ENCODE peak calls at places on chromosomes 4 and X, in five cellular contexts. N is WERI-Rb-1, W is SK-N-SH, X is HL-60, M is ovary. B is an unnamed sample.

GRCh38 chr4:76279462-76279861 is 27.1 kb upstream of the STBD1 start:
- DNase-seq in W (no peak), X (no peak), N (no peak), M (no peak), B (no peak)

GRCh38 chr4:123104275-123104674 is 181.9 kb upstream of the NUDT6 start:
- DNase-seq in X (no peak), M (no peak), W (no peak), N (no peak), B (no peak)

GRCh38 chrX:40175416-40176255 is 77.9 kb upstream of the BCOR start:
- DNase-seq in X (peak), N (peak), M (peak), W (peak), B (peak)

GRCh38 chr4:87806520-87806919 is 7.2 kb downstream of the IBSP start:
- DNase-seq in N (no peak), W (no peak), X (no peak), M (no peak), B (no peak)

GRCh38 chrX:31266172-31267076 is 194.6 kb upstream of the FTHL17 start:
- DNase-seq in M (peak), W (peak), X (no peak), N (peak), B (peak)

GRCh38 chr4:169582706-169583105 is 29.7 kb downstream of the NEK1 start:
- DNase-seq in M (no peak), W (no peak), X (no peak), N (no peak), B (no peak)

GRCh38 chr4:25527044-25527443 is 128.6 kb upstream of the SLC34A2 start:
- DNase-seq in X (no peak), M (no peak), N (no peak), W (no peak), B (no peak)

GRCh38 chr4:84151574-84151973 is 347.5 kb downstream of the NKX6-1 start:
- DNase-seq in X (no peak), N (no peak), M (no peak), W (no peak), B (no peak)

GRCh38 chrX:110853610-110854009 is 58.0 kb upstream of the CHRDL1 start:
- DNase-seq in X (peak), W (peak), N (peak), M (no peak), B (no peak)

GRCh38 chr4:151321586-151321985 is 3.8 kb downstream of the SH3D19 start:
- DNase-seq in M (no peak), W (no peak), X (no peak), N (no peak), B (no peak)
- H3K4me3 ChIP-seq in M (no peak), W (no peak), X (no peak), N (no peak), B (no peak)

GRCh38 chrX:130799393-130799792 is 103.6 kb downstream of the ENOX2 start:
- DNase-seq in N (no peak), X (no peak), M (no peak), W (no peak), B (no peak)
- H3K27ac ChIP-seq in N (no peak), X (no peak), M (no peak), W (no peak), B (no peak)

GRCh38 chr4:29051381-29051965 is 1668.7 kb upstream of the PCDH7 start:
- DNase-seq in W (no peak), M (no peak), X (no peak), N (no peak), B (no peak)

GRCh38 chr4:29047341-29048041 is 1672.7 kb upstream of the PCDH7 start:
- DNase-seq in N (no peak), W (no peak), M (no peak), X (no peak), B (no peak)

GRCh38 chr4:29046716-29047115 is 1673.5 kb upstream of the PCDH7 start:
- DNase-seq in N (no peak), X (no peak), M (no peak), W (no peak), B (no peak)

GRCh38 chr4:29046166-29046565 is 1674.0 kb upstream of the PCDH7 start:
- DNase-seq in W (no peak), M (no peak), X (no peak), N (no peak), B (no peak)
- TF ChIP-seq CTCF in W (no peak), M (no peak), X (no peak), N (no peak), B (no peak)

GRCh38 chrX:49041683-49042529 is 1.3 kb downstream of the TFE3 start:
- DNase-seq in M (no peak), N (peak), W (peak), X (peak), B (no peak)
- H3K4me3 ChIP-seq in M (peak), N (peak), W (peak), X (peak), B (peak)

DNA sequence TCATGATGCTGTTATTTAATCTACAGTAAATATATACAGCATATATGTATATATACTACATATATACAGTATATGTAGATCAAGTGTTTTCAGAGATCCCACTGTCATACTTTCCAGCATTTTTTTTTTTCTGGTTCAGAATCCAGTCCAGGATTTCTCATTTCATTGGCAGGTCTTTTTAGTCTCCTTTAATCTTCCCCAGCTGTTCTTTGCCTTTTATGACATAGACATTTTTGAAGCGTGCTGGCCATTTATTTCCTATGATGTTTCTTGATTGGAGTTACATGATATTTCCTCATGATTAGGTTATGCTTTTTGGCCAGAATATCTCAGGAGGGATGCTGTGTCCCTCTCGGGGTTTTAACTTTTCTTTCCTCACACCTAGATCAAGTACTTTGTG is 92.0 kb upstream of the TLR2 start:
- DNase-seq in M (no peak), W (no peak), N (no peak), X (no peak), B (no peak)
- H3K27ac ChIP-seq in M (no peak), W (no peak), N (no peak), X (no peak), B (no peak)

GRCh38 chrX:132954323-132954722 is 4.1 kb downstream of the HS6ST2 start:
- DNase-seq in W (no peak), N (no peak), X (no peak), M (no peak), B (no peak)

GRCh38 chrX:132953358-132953757 is 5.1 kb downstream of the HS6ST2 start:
- DNase-seq in X (no peak), W (no peak), N (no peak), M (no peak), B (no peak)

DNA sequence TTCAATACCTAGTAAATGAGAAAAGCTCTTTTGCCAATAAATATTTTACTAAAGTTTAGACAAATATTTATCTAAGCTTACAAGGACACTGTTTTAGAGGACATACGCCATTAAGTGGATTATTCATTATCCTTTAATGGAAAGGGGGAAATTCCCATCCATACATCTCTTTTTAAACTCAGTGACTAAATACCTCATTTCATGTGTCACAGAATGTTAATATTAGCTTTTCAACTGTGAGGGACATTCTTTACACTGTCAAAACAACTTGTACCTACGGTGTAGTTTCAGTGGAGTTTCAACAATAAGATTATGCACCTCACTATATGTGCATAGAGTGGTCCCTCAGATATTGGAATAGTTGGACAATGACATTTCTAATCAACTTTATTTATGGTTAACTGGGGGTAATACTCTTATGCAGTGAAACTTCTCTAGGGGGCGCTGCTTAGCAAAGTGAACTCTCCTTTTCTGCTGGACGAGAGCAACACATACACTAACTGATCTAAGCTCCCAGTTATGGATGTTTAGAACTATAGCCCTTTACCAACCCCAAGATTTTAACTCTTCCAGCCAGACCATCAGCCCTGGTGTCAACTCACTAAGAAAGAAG is 9.7 kb downstream of the HS6ST2 start:
- DNase-seq in X (no peak), N (no peak), W (no peak), M (no peak), B (no peak)
- TF ChIP-seq CTCF in X (no peak), N (peak), W (peak), M (no peak), B (no peak)

GRCh38 chr4:128385683-128386304 is 98.2 kb upstream of the PGRMC2 start:
- DNase-seq in M (no peak), N (no peak), X (no peak), W (no peak), B (no peak)
- H3K4me3 ChIP-seq in M (no peak), N (no peak), X (no peak), W (no peak), B (no peak)

B was measured in tibial artery.